ENCODE peak calls at places on chromosome 17, in nine cellular contexts. Z, O, R, N, B, I, K, P and T are unnamed samples.

GRCh38 chr17:46082293-46082692 is 83.2 kb downstream of the STH start:
- ATAC-seq in Z (no peak), O (no peak), R (no peak), N (peak; percentile 3), B (no peak), I (no peak), K (no peak), P (no peak), T (no peak)

GRCh38 chr17:57106107-57106835 is 21.2 kb downstream of the AKAP1 start:
- ATAC-seq in Z (peak; percentile 35), O (peak; percentile 85), R (peak; percentile 5), N (peak; percentile 61), B (peak; percentile 91), I (no peak), K (no peak), P (peak; percentile 71), T (peak; percentile 14)

GRCh38 chr17:17087424-17088103 is 45.3 kb downstream of the MPRIP start:
- ATAC-seq in Z (peak; percentile 58), O (no peak), R (peak; percentile 19), N (peak; percentile 25), B (peak; percentile 21), I (no peak), K (no peak), P (no peak), T (no peak)

GRCh38 chr17:68461589-68461988 is 4.3 kb upstream of the WIPI1 start:
- ATAC-seq in Z (no peak), O (no peak), R (no peak), N (no peak), B (no peak), I (no peak), K (no peak), P (no peak), T (no peak)

GRCh38 chr17:57484826-57485565 is 228.7 kb downstream of the MSI2 start:
- ATAC-seq in Z (no peak), O (no peak), R (no peak), N (peak; percentile 61), B (no peak), I (no peak), K (no peak), P (no peak), T (no peak)

GRCh38 chr17:78493455-78494188 is 83.6 kb downstream of the DNAH17 start:
- ATAC-seq in Z (no peak), O (no peak), R (peak; percentile 34), N (no peak), B (no peak), I (no peak), K (no peak), P (no peak), T (peak; percentile 20)

GRCh38 chr17:44972953-44973352 is 4.8 kb upstream of the C1QL1 start:
- ATAC-seq in Z (no peak), O (no peak), R (no peak), N (no peak), B (peak; percentile 28), I (no peak), K (no peak), P (no peak), T (no peak)

GRCh38 chr17:16419929-16420271 is 4.5 kb downstream of the TRPV2 start:
- ATAC-seq in Z (no peak), O (no peak), R (no peak), N (no peak), B (peak; percentile 6), I (peak; percentile 52), K (no peak), P (peak; percentile 60), T (no peak)

GRCh38 chr17:32648450-32648849 is 161.7 kb downstream of the CDK5R1 start:
- ATAC-seq in Z (no peak), O (no peak), R (no peak), N (no peak), B (no peak), I (no peak), K (no peak), P (no peak), T (no peak)

GRCh38 chr17:45313927-45314760 is 2.7 kb downstream of the MAP3K14 start:
- ATAC-seq in Z (no peak), O (no peak), R (no peak), N (no peak), B (no peak), I (no peak), K (no peak), P (no peak), T (no peak)

GRCh38 chr17:81125573-81126081 is 39.7 kb upstream of the PVALEF start:
- ATAC-seq in Z (no peak), O (no peak), R (no peak), N (no peak), B (peak; percentile 1), I (no peak), K (no peak), P (no peak), T (no peak)

GRCh38 chr17:14197582-14197981 is 39.1 kb downstream of the CDRT15 start:
- ATAC-seq in Z (peak; percentile 34), O (no peak), R (no peak), N (no peak), B (no peak), I (no peak), K (no peak), P (no peak), T (no peak)

GRCh38 chr17:17511971-17512858 is 16.0 kb upstream of the RASD1 start:
- ATAC-seq in Z (no peak), O (no peak), R (no peak), N (no peak), B (peak; percentile 62), I (peak; percentile 98), K (peak; percentile 52), P (peak; percentile 84), T (peak; percentile 31)

GRCh38 chr17:65013613-65014391 is 42.7 kb downstream of the GNA13 start:
- ATAC-seq in Z (no peak), O (no peak), R (no peak), N (no peak), B (no peak), I (peak; percentile 74), K (peak; percentile 80), P (peak; percentile 65), T (peak; percentile 67)

GRCh38 chr17:41972571-41973411 is 6.2 kb downstream of the CNP start:
- ATAC-seq in Z (peak; percentile 81), O (peak; percentile 2), R (peak; percentile 87), N (no peak), B (peak; percentile 9), I (no peak), K (no peak), P (peak; percentile 21), T (peak; percentile 10)

GRCh38 chr17:57505841-57506240 is 239.3 kb downstream of the CCDC182 start:
- ATAC-seq in Z (no peak), O (no peak), R (no peak), N (no peak), B (no peak), I (no peak), K (no peak), P (no peak), T (no peak)

GRCh38 chr17:81801327-81801726 is 2.6 kb upstream of the GCGR start:
- ATAC-seq in Z (no peak), O (no peak), R (no peak), N (no peak), B (no peak), I (no peak), K (no peak), P (no peak), T (no peak)

GRCh38 chr17:3551189-3551588 is 6.4 kb downstream of the TRPV3 start:
- ATAC-seq in Z (no peak), O (peak; percentile 89), R (no peak), N (peak; percentile 87), B (peak; percentile 72), I (no peak), K (no peak), P (peak; percentile 85), T (no peak)

GRCh38 chr17:62119373-62119772 is 54.3 kb upstream of the MED13 start:
- ATAC-seq in Z (no peak), O (no peak), R (no peak), N (no peak), B (no peak), I (no peak), K (no peak), P (no peak), T (no peak)

GRCh38 chr17:81378941-81379511 is 16.2 kb upstream of the BAHCC1 start:
- ATAC-seq in Z (peak; percentile 3), O (peak; percentile 28), R (no peak), N (no peak), B (peak; percentile 38), I (no peak), K (peak; percentile 7), P (peak; percentile 5), T (no peak)

GRCh38 chr17:6797718-6798351 is 21.8 kb downstream of the FBXO39 start:
- ATAC-seq in Z (peak; percentile 83), O (peak; percentile 16), R (no peak), N (no peak), B (peak; percentile 19), I (no peak), K (no peak), P (no peak), T (no peak)
- TF ChIP-seq POLR2A in Z (peak; percentile 35), O (no peak), R (no peak), N (no peak), B (no peak), I (no peak), K (no peak), P (no peak), T (no peak)

GRCh38 chr17:30290696-30291570 is 811 bp downstream of the BLMH start:
- ATAC-seq in Z (peak; percentile 65), O (peak; percentile 83), R (peak; percentile 49), N (peak; percentile 80), B (peak; percentile 86), I (peak; percentile 34), K (peak; percentile 67), P (peak; percentile 82), T (no peak)
- TF ChIP-seq POLR2A in Z (no peak), O (no peak), R (no peak), N (peak; percentile 64), B (no peak), I (no peak), K (no peak), P (peak; percentile 74), T (no peak)

DNA sequence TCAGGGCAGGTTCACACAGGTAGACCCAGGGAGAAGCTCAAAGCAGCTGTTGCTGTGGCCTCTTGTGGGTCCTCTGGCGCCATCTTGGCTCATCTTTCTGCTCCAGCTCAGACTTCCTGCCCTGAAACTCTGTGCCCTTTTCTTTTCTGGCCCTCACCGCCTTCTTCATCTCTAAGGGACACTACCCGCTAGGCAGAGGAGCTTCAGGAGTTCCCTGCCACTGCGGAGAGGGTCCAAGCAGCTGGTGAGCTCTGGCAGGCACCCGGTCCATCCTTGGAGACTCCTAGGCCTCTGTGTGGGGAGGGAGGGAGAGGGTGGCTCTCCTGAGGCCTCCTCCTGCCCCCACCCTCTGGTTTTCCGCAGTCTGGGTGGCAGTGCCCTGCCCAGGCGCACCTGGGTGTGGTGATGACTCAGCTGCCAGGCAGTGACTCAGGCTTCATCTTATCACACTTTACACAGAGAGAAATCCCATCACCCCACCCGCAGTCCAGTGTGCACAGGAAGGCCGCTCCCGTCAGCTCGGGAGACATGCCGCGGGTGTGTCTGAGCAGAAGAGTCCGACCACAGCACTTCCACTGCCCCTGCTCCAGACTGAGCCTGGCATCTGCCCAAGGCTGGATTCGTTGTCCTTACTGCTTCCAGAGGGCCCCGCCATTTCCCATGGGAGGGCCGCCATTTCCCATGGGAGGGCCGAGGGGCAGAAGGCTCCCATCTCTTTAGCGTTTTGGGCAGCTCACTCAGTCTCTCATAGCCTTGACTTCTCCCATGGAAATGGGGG is 7.3 kb downstream of the NT5C start:
- ATAC-seq in Z (peak; percentile 72), O (peak; percentile 37), R (peak; percentile 70), N (peak; percentile 92), B (peak; percentile 93), I (peak; percentile 38), K (peak; percentile 74), P (peak; percentile 90), T (peak; percentile 55)
- TF ChIP-seq POLR2A in Z (no peak), O (no peak), R (no peak), N (peak; percentile 63), B (peak; percentile 62), I (no peak), K (peak; percentile 26), P (peak; percentile 77), T (no peak)

GRCh38 chr17:27805520-27806146 is 5.3 kb upstream of the NOS2 start:
- ATAC-seq in Z (peak; percentile 90), O (peak; percentile 94), R (peak; percentile 94), N (peak; percentile 98), B (peak; percentile 99), I (peak; percentile 97), K (peak; percentile 95), P (peak; percentile 98), T (peak; percentile 91)
- TF ChIP-seq POLR2A in Z (no peak), O (no peak), R (no peak), N (no peak), B (no peak), I (no peak), K (no peak), P (no peak), T (no peak)